ENCODE peak calls at places on chromosomes 7 and 10, in seven cellular contexts. Z, O, D, G, N, J and R are unnamed samples.

GRCh38 chr7:148505955-148506354 is 84.6 kb upstream of the C7orf33 start:
- DNase-seq in Z (no peak), O (no peak), D (no peak), G (no peak), N (no peak), J (no peak), R (no peak)

GRCh38 chr7:150341263-150342118 is at the start of gene RARRES2:
- DNase-seq in Z (no peak), O (no peak), D (no peak), G (no peak), N (peak), J (no peak), R (no peak)

GRCh38 chr10:125982256-125982948 is 86.0 kb downstream of the FANK1 start:
- DNase-seq in Z (no peak), O (peak), D (no peak), G (peak), N (peak), J (peak), R (peak)

GRCh38 chr10:71234970-71235681 is 22.8 kb downstream of the UNC5B start:
- DNase-seq in Z (peak), O (no peak), D (no peak), G (no peak), N (no peak), J (no peak), R (no peak)

GRCh38 chr7:886626-887487 is 10.5 kb downstream of the GET4 start:
- DNase-seq in Z (peak), O (no peak), D (no peak), G (peak), N (no peak), J (no peak), R (no peak)

GRCh38 chr7:131945313-131945831 is 388.9 kb upstream of the PODXL start:
- DNase-seq in Z (no peak), O (peak), D (peak), G (peak), N (peak), J (no peak), R (peak)

GRCh38 chr7:12814107-12814506 is 126.7 kb downstream of the ARL4A start:
- DNase-seq in Z (no peak), O (no peak), D (no peak), G (no peak), N (no peak), J (no peak), R (no peak)

GRCh38 chr7:75951506-75951905 is 36.6 kb downstream of the POR start:
- DNase-seq in Z (peak), O (no peak), D (no peak), G (no peak), N (no peak), J (peak), R (no peak)

GRCh38 chr10:115856580-115856979 is 416.4 kb downstream of the GFRA1 start:
- DNase-seq in Z (no peak), O (no peak), D (no peak), G (no peak), N (no peak), J (no peak), R (no peak)